ENCODE peak calls at places on chromosomes 4 and X, in five cellular contexts. One of them, this sample, is unnamed.
A peak's percentile ranks its signal among the peaks of the same experiment; 100 is the strongest.

GRCh38 chr4:26407466-26407865 is 82.8 kb downstream of the CCKAR start:
- DNase-seq in stimulated activated CD4-positive, alpha-beta T cell treated with anti-CD3 and anti-CD28 coated beads, Interleukin-2, amount 100 ng/mL, for 48 hours: no peak
- DNase-seq in AG04449: no peak
- DNase-seq in HTR-8/SVneo: no peak
- DNase-seq in amniotic stem cell: no peak
- DNase-seq in this sample: no peak

GRCh38 chrX:110004210-110004609 is 1.3 kb downstream of the TMEM164 start:
- DNase-seq in stimulated activated CD4-positive, alpha-beta T cell treated with anti-CD3 and anti-CD28 coated beads, Interleukin-2, amount 100 ng/mL, for 48 hours: no peak
- DNase-seq in AG04449: no peak
- DNase-seq in HTR-8/SVneo: no peak
- DNase-seq in amniotic stem cell: no peak
- DNase-seq in this sample: no peak

GRCh38 chr4:1501754-1502500 is 95.7 kb upstream of the NKX1-1 start:
- DNase-seq in stimulated activated CD4-positive, alpha-beta T cell treated with anti-CD3 and anti-CD28 coated beads, Interleukin-2, amount 100 ng/mL, for 48 hours: no peak
- DNase-seq in AG04449: no peak
- DNase-seq in HTR-8/SVneo: no peak
- DNase-seq in amniotic stem cell: no peak
- DNase-seq in this sample: no peak

GRCh38 chr4:158681630-158682029 is 9.5 kb downstream of the ETFDH start:
- DNase-seq in stimulated activated CD4-positive, alpha-beta T cell treated with anti-CD3 and anti-CD28 coated beads, Interleukin-2, amount 100 ng/mL, for 48 hours: no peak
- DNase-seq in AG04449: no peak
- DNase-seq in HTR-8/SVneo: no peak
- DNase-seq in amniotic stem cell: no peak
- DNase-seq in this sample: no peak

GRCh38 chrX:107716045-107716684 is 59.4 kb downstream of the TSC22D3 start:
- DNase-seq in stimulated activated CD4-positive, alpha-beta T cell treated with anti-CD3 and anti-CD28 coated beads, Interleukin-2, amount 100 ng/mL, for 48 hours: no peak
- DNase-seq in AG04449: no peak
- DNase-seq in HTR-8/SVneo: no peak
- DNase-seq in amniotic stem cell: no peak
- DNase-seq in this sample: no peak

GRCh38 chr4:66355328-66355727 is 685.0 kb upstream of the EPHA5 start:
- DNase-seq in stimulated activated CD4-positive, alpha-beta T cell treated with anti-CD3 and anti-CD28 coated beads, Interleukin-2, amount 100 ng/mL, for 48 hours: no peak
- DNase-seq in AG04449: no peak
- DNase-seq in HTR-8/SVneo: no peak
- DNase-seq in amniotic stem cell: no peak
- DNase-seq in this sample: no peak

GRCh38 chrX:104166735-104167436 is 633 bp downstream of the FAM199X start:
- DNase-seq in stimulated activated CD4-positive, alpha-beta T cell treated with anti-CD3 and anti-CD28 coated beads, Interleukin-2, amount 100 ng/mL, for 48 hours: no peak
- DNase-seq in AG04449: no peak
- DNase-seq in HTR-8/SVneo: no peak
- DNase-seq in amniotic stem cell: no peak
- DNase-seq in this sample: no peak

GRCh38 chrX:80173261-80173660 is 158.7 kb downstream of the TBX22 start:
- DNase-seq in stimulated activated CD4-positive, alpha-beta T cell treated with anti-CD3 and anti-CD28 coated beads, Interleukin-2, amount 100 ng/mL, for 48 hours: no peak
- DNase-seq in AG04449: no peak
- DNase-seq in HTR-8/SVneo: no peak
- DNase-seq in amniotic stem cell: no peak
- DNase-seq in this sample: no peak

GRCh38 chrX:68083510-68083909 is 349.8 kb downstream of the OPHN1 start:
- DNase-seq in stimulated activated CD4-positive, alpha-beta T cell treated with anti-CD3 and anti-CD28 coated beads, Interleukin-2, amount 100 ng/mL, for 48 hours: no peak
- DNase-seq in AG04449: no peak
- DNase-seq in HTR-8/SVneo: no peak
- DNase-seq in amniotic stem cell: no peak
- DNase-seq in this sample: no peak

GRCh38 chrX:136850441-136851175 is 29.9 kb downstream of the RBMX start:
- DNase-seq in stimulated activated CD4-positive, alpha-beta T cell treated with anti-CD3 and anti-CD28 coated beads, Interleukin-2, amount 100 ng/mL, for 48 hours: no peak
- DNase-seq in AG04449: no peak
- DNase-seq in HTR-8/SVneo: no peak
- DNase-seq in amniotic stem cell: no peak
- DNase-seq in this sample: no peak

GRCh38 chr4:6591305-6591704 is 16.3 kb downstream of the MAN2B2 start:
- DNase-seq in stimulated activated CD4-positive, alpha-beta T cell treated with anti-CD3 and anti-CD28 coated beads, Interleukin-2, amount 100 ng/mL, for 48 hours: no peak
- DNase-seq in AG04449: no peak
- DNase-seq in HTR-8/SVneo: no peak
- DNase-seq in amniotic stem cell: no peak
- DNase-seq in this sample: no peak

GRCh38 chrX:358651-359143 is 28.0 kb downstream of the PPP2R3B start:
- DNase-seq in stimulated activated CD4-positive, alpha-beta T cell treated with anti-CD3 and anti-CD28 coated beads, Interleukin-2, amount 100 ng/mL, for 48 hours: no peak
- DNase-seq in AG04449: no peak
- DNase-seq in HTR-8/SVneo: no peak
- DNase-seq in amniotic stem cell: no peak
- DNase-seq in this sample: no peak

GRCh38 chrX:154918060-154918483 is 31.9 kb downstream of the F8A1 start:
- DNase-seq in stimulated activated CD4-positive, alpha-beta T cell treated with anti-CD3 and anti-CD28 coated beads, Interleukin-2, amount 100 ng/mL, for 48 hours: peak; percentile 0
- DNase-seq in AG04449: peak; percentile 36
- DNase-seq in HTR-8/SVneo: peak; percentile 43
- DNase-seq in amniotic stem cell: peak; percentile 32
- DNase-seq in this sample: peak; percentile 12

GRCh38 chr4:86307432-86307831 is 52.4 kb downstream of the MAPK10 start:
- DNase-seq in stimulated activated CD4-positive, alpha-beta T cell treated with anti-CD3 and anti-CD28 coated beads, Interleukin-2, amount 100 ng/mL, for 48 hours: no peak
- DNase-seq in AG04449: no peak
- DNase-seq in HTR-8/SVneo: no peak
- DNase-seq in amniotic stem cell: no peak
- DNase-seq in this sample: no peak

This sample was measured in SW 1271.